ENCODE peak calls at places on chromosomes 1 and 21, in ten cellular contexts. One of them, this sample, is unnamed. For H3K4me1, the result is how much of the 10 kb centered on the place peaks cover.

GRCh38 chr21:44870748-44871495 is 2.6 kb downstream of the PTTG1IP start:
- DNase-seq in uterus: no peak
- DNase-seq in heart right ventricle: peak
- DNase-seq in CD4-positive, CD25-positive, alpha-beta regulatory T cell: no peak
- DNase-seq in endothelial cell of umbilical vein: peak
- DNase-seq in psoas muscle: peak
- DNase-seq in mucosa of descending colon: peak
- DNase-seq in NT2/D1: no peak
- DNase-seq in colonic mucosa: peak
- DNase-seq in breast epithelium: peak
- DNase-seq in this sample: peak

GRCh38 chr1:48878191-48878940 is 101.7 kb upstream of the BEND5 start:
- DNase-seq in uterus: no peak
- DNase-seq in heart right ventricle: no peak
- DNase-seq in CD4-positive, CD25-positive, alpha-beta regulatory T cell: no peak
- DNase-seq in endothelial cell of umbilical vein: peak
- DNase-seq in psoas muscle: no peak
- DNase-seq in mucosa of descending colon: no peak
- DNase-seq in NT2/D1: no peak
- DNase-seq in colonic mucosa: no peak
- DNase-seq in breast epithelium: no peak
- DNase-seq in this sample: no peak

GRCh38 chr21:35027558-35028450 is 21.3 kb downstream of the RUNX1 start:
- DNase-seq in uterus: no peak
- DNase-seq in heart right ventricle: no peak
- DNase-seq in CD4-positive, CD25-positive, alpha-beta regulatory T cell: no peak
- DNase-seq in endothelial cell of umbilical vein: no peak
- DNase-seq in psoas muscle: no peak
- DNase-seq in mucosa of descending colon: no peak
- DNase-seq in NT2/D1: no peak
- DNase-seq in colonic mucosa: no peak
- DNase-seq in breast epithelium: no peak
- DNase-seq in this sample: no peak

GRCh38 chr1:236502579-236502971 is 21.2 kb upstream of the LGALS8 start:
- DNase-seq in uterus: no peak
- DNase-seq in heart right ventricle: no peak
- DNase-seq in CD4-positive, CD25-positive, alpha-beta regulatory T cell: no peak
- DNase-seq in endothelial cell of umbilical vein: peak
- DNase-seq in psoas muscle: no peak
- DNase-seq in mucosa of descending colon: no peak
- DNase-seq in NT2/D1: no peak
- DNase-seq in colonic mucosa: no peak
- DNase-seq in breast epithelium: no peak
- DNase-seq in this sample: no peak

GRCh38 chr1:199862047-199862446 is 165.5 kb upstream of the NR5A2 start:
- DNase-seq in uterus: no peak
- DNase-seq in heart right ventricle: no peak
- DNase-seq in CD4-positive, CD25-positive, alpha-beta regulatory T cell: no peak
- DNase-seq in endothelial cell of umbilical vein: no peak
- DNase-seq in psoas muscle: no peak
- DNase-seq in mucosa of descending colon: no peak
- DNase-seq in NT2/D1: no peak
- DNase-seq in colonic mucosa: no peak
- DNase-seq in breast epithelium: no peak
- DNase-seq in this sample: no peak

GRCh38 chr1:22488319-22488718 is 36.7 kb downstream of the ZBTB40 start:
- DNase-seq in uterus: no peak
- DNase-seq in heart right ventricle: no peak
- DNase-seq in CD4-positive, CD25-positive, alpha-beta regulatory T cell: no peak
- DNase-seq in endothelial cell of umbilical vein: peak
- DNase-seq in psoas muscle: no peak
- DNase-seq in mucosa of descending colon: no peak
- DNase-seq in NT2/D1: no peak
- DNase-seq in colonic mucosa: no peak
- DNase-seq in breast epithelium: no peak
- DNase-seq in this sample: no peak

GRCh38 chr1:62144238-62144831 is 50.3 kb upstream of the L1TD1 start:
- DNase-seq in uterus: no peak
- DNase-seq in heart right ventricle: peak
- DNase-seq in CD4-positive, CD25-positive, alpha-beta regulatory T cell: peak
- DNase-seq in endothelial cell of umbilical vein: peak
- DNase-seq in psoas muscle: no peak
- DNase-seq in mucosa of descending colon: no peak
- DNase-seq in NT2/D1: peak
- DNase-seq in colonic mucosa: peak
- DNase-seq in breast epithelium: no peak
- DNase-seq in this sample: no peak

GRCh38 chr1:17929224-17929623 is 174.1 kb downstream of the ACTL8 start:
- DNase-seq in uterus: no peak
- DNase-seq in heart right ventricle: no peak
- DNase-seq in CD4-positive, CD25-positive, alpha-beta regulatory T cell: no peak
- DNase-seq in endothelial cell of umbilical vein: no peak
- DNase-seq in psoas muscle: no peak
- DNase-seq in mucosa of descending colon: no peak
- DNase-seq in NT2/D1: no peak
- DNase-seq in colonic mucosa: no peak
- DNase-seq in breast epithelium: no peak
- DNase-seq in this sample: no peak

DNA sequence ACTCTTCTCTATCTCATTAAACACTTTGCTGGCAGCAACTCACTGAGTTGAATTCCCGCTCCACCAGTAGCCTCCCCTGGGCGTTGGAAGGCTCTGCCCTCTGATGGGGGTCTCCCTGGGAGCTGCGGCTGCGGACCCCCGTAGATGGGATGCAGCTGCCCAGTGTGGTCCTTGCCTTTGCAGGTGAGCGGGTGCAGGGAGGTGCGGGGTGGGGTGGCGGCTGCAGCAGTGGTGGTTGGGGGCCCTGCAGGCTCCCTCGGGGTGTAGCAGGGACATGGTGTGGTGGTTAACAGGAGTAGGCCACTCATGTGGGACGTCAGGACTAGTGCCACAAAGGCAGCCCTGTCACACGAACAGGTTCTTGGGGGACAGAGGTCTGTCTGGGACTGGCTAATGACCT is 42.0 kb downstream of the GALNT2 start:
- DNase-seq in uterus: no peak
- DNase-seq in heart right ventricle: no peak
- DNase-seq in CD4-positive, CD25-positive, alpha-beta regulatory T cell: no peak
- DNase-seq in endothelial cell of umbilical vein: no peak
- DNase-seq in psoas muscle: no peak
- DNase-seq in mucosa of descending colon: no peak
- DNase-seq in NT2/D1: no peak
- DNase-seq in colonic mucosa: no peak
- DNase-seq in breast epithelium: no peak
- DNase-seq in this sample: no peak
- H3K4me1 ChIP-seq in uterus: under half
- H3K4me1 ChIP-seq in heart right ventricle: under half
- H3K4me1 ChIP-seq in CD4-positive, CD25-positive, alpha-beta regulatory T cell: under half
- H3K4me1 ChIP-seq in endothelial cell of umbilical vein: under half
- H3K4me1 ChIP-seq in psoas muscle: half or more
- H3K4me1 ChIP-seq in mucosa of descending colon: under half
- H3K4me1 ChIP-seq in NT2/D1: under half
- H3K4me1 ChIP-seq in colonic mucosa: under half
- H3K4me1 ChIP-seq in breast epithelium: under half
- H3K4me1 ChIP-seq in this sample: under half

GRCh38 chr1:54372978-54373377 is 33.2 kb downstream of the SSBP3 start:
- DNase-seq in uterus: no peak
- DNase-seq in heart right ventricle: no peak
- DNase-seq in CD4-positive, CD25-positive, alpha-beta regulatory T cell: no peak
- DNase-seq in endothelial cell of umbilical vein: no peak
- DNase-seq in psoas muscle: no peak
- DNase-seq in mucosa of descending colon: no peak
- DNase-seq in NT2/D1: no peak
- DNase-seq in colonic mucosa: no peak
- DNase-seq in breast epithelium: no peak
- DNase-seq in this sample: no peak

GRCh38 chr1:54371936-54372385 is 34.2 kb downstream of the SSBP3 start:
- DNase-seq in uterus: no peak
- DNase-seq in heart right ventricle: no peak
- DNase-seq in CD4-positive, CD25-positive, alpha-beta regulatory T cell: no peak
- DNase-seq in endothelial cell of umbilical vein: no peak
- DNase-seq in psoas muscle: no peak
- DNase-seq in mucosa of descending colon: no peak
- DNase-seq in NT2/D1: no peak
- DNase-seq in colonic mucosa: no peak
- DNase-seq in breast epithelium: no peak
- DNase-seq in this sample: no peak

GRCh38 chr1:54374766-54375165 is 31.4 kb downstream of the SSBP3 start:
- DNase-seq in uterus: peak
- DNase-seq in heart right ventricle: no peak
- DNase-seq in CD4-positive, CD25-positive, alpha-beta regulatory T cell: no peak
- DNase-seq in endothelial cell of umbilical vein: no peak
- DNase-seq in psoas muscle: no peak
- DNase-seq in mucosa of descending colon: no peak
- DNase-seq in NT2/D1: no peak
- DNase-seq in colonic mucosa: no peak
- DNase-seq in breast epithelium: no peak
- DNase-seq in this sample: no peak

GRCh38 chr1:54370287-54371003 is 35.7 kb downstream of the SSBP3 start:
- DNase-seq in uterus: no peak
- DNase-seq in heart right ventricle: no peak
- DNase-seq in CD4-positive, CD25-positive, alpha-beta regulatory T cell: no peak
- DNase-seq in endothelial cell of umbilical vein: no peak
- DNase-seq in psoas muscle: no peak
- DNase-seq in mucosa of descending colon: no peak
- DNase-seq in NT2/D1: no peak
- DNase-seq in colonic mucosa: no peak
- DNase-seq in breast epithelium: no peak
- DNase-seq in this sample: no peak

GRCh38 chr1:54371038-54371935 is 34.9 kb downstream of the SSBP3 start:
- DNase-seq in uterus: no peak
- DNase-seq in heart right ventricle: no peak
- DNase-seq in CD4-positive, CD25-positive, alpha-beta regulatory T cell: no peak
- DNase-seq in endothelial cell of umbilical vein: no peak
- DNase-seq in psoas muscle: no peak
- DNase-seq in mucosa of descending colon: peak
- DNase-seq in NT2/D1: no peak
- DNase-seq in colonic mucosa: peak
- DNase-seq in breast epithelium: no peak
- DNase-seq in this sample: no peak
- H3K4me1 ChIP-seq in uterus: under half
- H3K4me1 ChIP-seq in heart right ventricle: under half
- H3K4me1 ChIP-seq in CD4-positive, CD25-positive, alpha-beta regulatory T cell: under half
- H3K4me1 ChIP-seq in endothelial cell of umbilical vein: under half
- H3K4me1 ChIP-seq in psoas muscle: half or more
- H3K4me1 ChIP-seq in mucosa of descending colon: under half
- H3K4me1 ChIP-seq in NT2/D1: under half
- H3K4me1 ChIP-seq in colonic mucosa: under half
- H3K4me1 ChIP-seq in breast epithelium: under half
- H3K4me1 ChIP-seq in this sample: under half

GRCh38 chr21:14074177-14074576 is 136.6 kb downstream of the LIPI start:
- DNase-seq in uterus: no peak
- DNase-seq in heart right ventricle: no peak
- DNase-seq in CD4-positive, CD25-positive, alpha-beta regulatory T cell: no peak
- DNase-seq in endothelial cell of umbilical vein: no peak
- DNase-seq in psoas muscle: no peak
- DNase-seq in mucosa of descending colon: no peak
- DNase-seq in NT2/D1: no peak
- DNase-seq in colonic mucosa: no peak
- DNase-seq in breast epithelium: no peak
- DNase-seq in this sample: no peak

GRCh38 chr21:14073615-14074014 is 137.1 kb downstream of the LIPI start:
- DNase-seq in uterus: no peak
- DNase-seq in heart right ventricle: no peak
- DNase-seq in CD4-positive, CD25-positive, alpha-beta regulatory T cell: no peak
- DNase-seq in endothelial cell of umbilical vein: no peak
- DNase-seq in psoas muscle: no peak
- DNase-seq in mucosa of descending colon: no peak
- DNase-seq in NT2/D1: no peak
- DNase-seq in colonic mucosa: no peak
- DNase-seq in breast epithelium: no peak
- DNase-seq in this sample: no peak

GRCh38 chr21:14072761-14073535 is 137.8 kb downstream of the LIPI start:
- DNase-seq in uterus: no peak
- DNase-seq in heart right ventricle: no peak
- DNase-seq in CD4-positive, CD25-positive, alpha-beta regulatory T cell: no peak
- DNase-seq in endothelial cell of umbilical vein: no peak
- DNase-seq in psoas muscle: no peak
- DNase-seq in mucosa of descending colon: no peak
- DNase-seq in NT2/D1: no peak
- DNase-seq in colonic mucosa: no peak
- DNase-seq in breast epithelium: no peak
- DNase-seq in this sample: no peak

GRCh38 chr21:14076143-14076806 is 134.5 kb downstream of the LIPI start:
- DNase-seq in uterus: no peak
- DNase-seq in heart right ventricle: no peak
- DNase-seq in CD4-positive, CD25-positive, alpha-beta regulatory T cell: no peak
- DNase-seq in endothelial cell of umbilical vein: no peak
- DNase-seq in psoas muscle: no peak
- DNase-seq in mucosa of descending colon: no peak
- DNase-seq in NT2/D1: no peak
- DNase-seq in colonic mucosa: peak
- DNase-seq in breast epithelium: no peak
- DNase-seq in this sample: no peak

DNA sequence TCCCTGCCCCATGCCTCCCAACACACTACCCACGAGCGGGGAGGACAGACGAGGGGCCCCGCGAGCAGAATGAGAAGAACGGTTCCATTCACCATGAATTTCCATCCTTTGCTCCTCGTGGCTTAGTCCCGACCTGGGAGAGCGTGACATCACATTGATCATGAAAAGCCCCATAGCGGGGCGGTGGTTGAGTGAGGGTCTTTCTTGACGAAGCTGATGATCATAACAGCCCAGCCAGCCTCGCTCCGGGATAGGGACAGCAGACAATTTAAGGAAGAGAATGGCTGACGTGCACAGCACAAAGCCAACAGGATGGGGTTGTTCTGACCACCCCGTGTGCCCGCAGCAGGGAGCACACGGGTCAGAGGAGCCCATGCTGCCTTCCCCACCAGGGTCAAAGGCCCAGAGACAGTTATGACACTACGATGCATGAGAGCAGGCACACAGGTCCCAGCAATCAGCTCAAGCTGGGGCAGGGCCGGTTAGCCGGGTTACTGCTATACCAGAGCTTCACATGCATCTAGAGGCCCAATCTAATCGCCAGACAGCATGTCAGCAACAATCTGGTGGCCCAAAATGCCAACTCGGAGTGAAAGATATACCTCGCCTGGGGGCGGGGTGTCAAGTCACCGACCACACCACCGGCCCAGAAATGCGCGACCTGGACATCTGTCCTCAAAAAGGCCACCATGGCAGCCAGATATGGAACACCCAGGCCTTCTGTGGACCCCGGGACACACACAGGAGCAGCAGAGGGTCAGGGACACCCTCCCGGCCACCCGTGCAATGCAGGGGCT is 135.2 kb downstream of the LIPI start:
- DNase-seq in uterus: no peak
- DNase-seq in heart right ventricle: no peak
- DNase-seq in CD4-positive, CD25-positive, alpha-beta regulatory T cell: no peak
- DNase-seq in endothelial cell of umbilical vein: no peak
- DNase-seq in psoas muscle: no peak
- DNase-seq in mucosa of descending colon: no peak
- DNase-seq in NT2/D1: no peak
- DNase-seq in colonic mucosa: no peak
- DNase-seq in breast epithelium: no peak
- DNase-seq in this sample: no peak
- H3K4me1 ChIP-seq in uterus: under half
- H3K4me1 ChIP-seq in heart right ventricle: under half
- H3K4me1 ChIP-seq in CD4-positive, CD25-positive, alpha-beta regulatory T cell: under half
- H3K4me1 ChIP-seq in endothelial cell of umbilical vein: under half
- H3K4me1 ChIP-seq in psoas muscle: under half
- H3K4me1 ChIP-seq in mucosa of descending colon: under half
- H3K4me1 ChIP-seq in NT2/D1: under half
- H3K4me1 ChIP-seq in colonic mucosa: under half
- H3K4me1 ChIP-seq in breast epithelium: under half
- H3K4me1 ChIP-seq in this sample: under half

GRCh38 chr1:182447660-182448059 is 2.3 kb upstream of the RGSL1 start:
- DNase-seq in uterus: no peak
- DNase-seq in heart right ventricle: no peak
- DNase-seq in CD4-positive, CD25-positive, alpha-beta regulatory T cell: no peak
- DNase-seq in endothelial cell of umbilical vein: no peak
- DNase-seq in psoas muscle: no peak
- DNase-seq in mucosa of descending colon: no peak
- DNase-seq in NT2/D1: no peak
- DNase-seq in colonic mucosa: no peak
- DNase-seq in breast epithelium: no peak
- DNase-seq in this sample: no peak

GRCh38 chr1:182441719-182442118 is 8.2 kb upstream of the RGSL1 start:
- DNase-seq in uterus: no peak
- DNase-seq in heart right ventricle: no peak
- DNase-seq in CD4-positive, CD25-positive, alpha-beta regulatory T cell: no peak
- DNase-seq in endothelial cell of umbilical vein: no peak
- DNase-seq in psoas muscle: no peak
- DNase-seq in mucosa of descending colon: no peak
- DNase-seq in NT2/D1: no peak
- DNase-seq in colonic mucosa: no peak
- DNase-seq in breast epithelium: no peak
- DNase-seq in this sample: no peak

GRCh38 chr1:182442333-182442732 is 7.6 kb upstream of the RGSL1 start:
- DNase-seq in uterus: no peak
- DNase-seq in heart right ventricle: no peak
- DNase-seq in CD4-positive, CD25-positive, alpha-beta regulatory T cell: no peak
- DNase-seq in endothelial cell of umbilical vein: no peak
- DNase-seq in psoas muscle: no peak
- DNase-seq in mucosa of descending colon: no peak
- DNase-seq in NT2/D1: no peak
- DNase-seq in colonic mucosa: no peak
- DNase-seq in breast epithelium: no peak
- DNase-seq in this sample: no peak

GRCh38 chr1:182446033-182446669 is 3.8 kb upstream of the RGSL1 start:
- DNase-seq in uterus: no peak
- DNase-seq in heart right ventricle: peak
- DNase-seq in CD4-positive, CD25-positive, alpha-beta regulatory T cell: peak
- DNase-seq in endothelial cell of umbilical vein: peak
- DNase-seq in psoas muscle: no peak
- DNase-seq in mucosa of descending colon: no peak
- DNase-seq in NT2/D1: peak
- DNase-seq in colonic mucosa: peak
- DNase-seq in breast epithelium: no peak
- DNase-seq in this sample: no peak

GRCh38 chr1:182444497-182444896 is 5.4 kb upstream of the RGSL1 start:
- DNase-seq in uterus: no peak
- DNase-seq in heart right ventricle: no peak
- DNase-seq in CD4-positive, CD25-positive, alpha-beta regulatory T cell: no peak
- DNase-seq in endothelial cell of umbilical vein: no peak
- DNase-seq in psoas muscle: no peak
- DNase-seq in mucosa of descending colon: no peak
- DNase-seq in NT2/D1: peak
- DNase-seq in colonic mucosa: no peak
- DNase-seq in breast epithelium: no peak
- DNase-seq in this sample: no peak
- H3K4me1 ChIP-seq in uterus: under half
- H3K4me1 ChIP-seq in heart right ventricle: under half
- H3K4me1 ChIP-seq in CD4-positive, CD25-positive, alpha-beta regulatory T cell: under half
- H3K4me1 ChIP-seq in endothelial cell of umbilical vein: under half
- H3K4me1 ChIP-seq in psoas muscle: under half
- H3K4me1 ChIP-seq in mucosa of descending colon: under half
- H3K4me1 ChIP-seq in NT2/D1: under half
- H3K4me1 ChIP-seq in colonic mucosa: under half
- H3K4me1 ChIP-seq in breast epithelium: under half
- H3K4me1 ChIP-seq in this sample: under half